ENCODE peak calls at places on chromosomes 16 and 17, in four cellular contexts. One of them, this sample, is unnamed.

GRCh38 chr16:28106467-28106866 is 43.0 kb upstream of the GSG1L start:
- DNase-seq in thoracic aorta: no peak
- DNase-seq in non-pigmented ciliary epithelial cell: no peak
- DNase-seq in SW480: no peak
- DNase-seq in this sample: no peak

GRCh38 chr16:46859719-46860152 is 24.4 kb upstream of the GPT2 start:
- DNase-seq in thoracic aorta: no peak
- DNase-seq in non-pigmented ciliary epithelial cell: peak
- DNase-seq in SW480: peak
- DNase-seq in this sample: no peak

GRCh38 chr17:80328620-80329380 is 68.1 kb downstream of the RNF213 start:
- DNase-seq in thoracic aorta: no peak
- DNase-seq in non-pigmented ciliary epithelial cell: no peak
- DNase-seq in SW480: no peak
- DNase-seq in this sample: no peak

GRCh38 chr17:20172378-20172775 is 163.2 kb downstream of the SPECC1 start:
- DNase-seq in thoracic aorta: no peak
- DNase-seq in non-pigmented ciliary epithelial cell: no peak
- DNase-seq in SW480: peak
- DNase-seq in this sample: no peak

GRCh38 chr17:78315355-78316114 is 44.3 kb downstream of the SOCS3 start:
- DNase-seq in thoracic aorta: peak
- DNase-seq in non-pigmented ciliary epithelial cell: no peak
- DNase-seq in SW480: peak
- DNase-seq in this sample: peak

GRCh38 chr17:48278755-48279491 is 151.1 kb downstream of the SKAP1 start:
- DNase-seq in thoracic aorta: no peak
- DNase-seq in non-pigmented ciliary epithelial cell: no peak
- DNase-seq in SW480: no peak
- DNase-seq in this sample: no peak

GRCh38 chr16:76653390-76654026 is 376.3 kb downstream of the CNTNAP4 start:
- DNase-seq in thoracic aorta: no peak
- DNase-seq in non-pigmented ciliary epithelial cell: peak
- DNase-seq in SW480: peak
- DNase-seq in this sample: peak

GRCh38 chr17:82294086-82294773 is 20.7 kb upstream of the CSNK1D start:
- DNase-seq in thoracic aorta: no peak
- DNase-seq in non-pigmented ciliary epithelial cell: no peak
- DNase-seq in SW480: no peak
- DNase-seq in this sample: no peak

GRCh38 chr17:43360376-43360738 is 38.4 kb upstream of the ARL4D start:
- DNase-seq in thoracic aorta: no peak
- DNase-seq in non-pigmented ciliary epithelial cell: peak
- DNase-seq in SW480: peak
- DNase-seq in this sample: no peak

GRCh38 chr17:17041018-17041521 is 1.2 kb upstream of the MPRIP start:
- DNase-seq in thoracic aorta: no peak
- DNase-seq in non-pigmented ciliary epithelial cell: no peak
- DNase-seq in SW480: peak
- DNase-seq in this sample: no peak

GRCh38 chr16:22356930-22357634 is 17.3 kb downstream of the CDR2 start:
- DNase-seq in thoracic aorta: no peak
- DNase-seq in non-pigmented ciliary epithelial cell: no peak
- DNase-seq in SW480: no peak
- DNase-seq in this sample: no peak

GRCh38 chr17:78970834-78971763 is 8.6 kb downstream of the LGALS3BP start:
- DNase-seq in thoracic aorta: peak
- DNase-seq in non-pigmented ciliary epithelial cell: no peak
- DNase-seq in SW480: peak
- DNase-seq in this sample: peak

GRCh38 chr16:68235105-68235881 is 634 bp downstream of the ESRP2 start:
- DNase-seq in thoracic aorta: no peak
- DNase-seq in non-pigmented ciliary epithelial cell: no peak
- DNase-seq in SW480: peak
- DNase-seq in this sample: no peak

GRCh38 chr17:82449136-82449882 is 1.2 kb downstream of the CYBC1 start:
- DNase-seq in thoracic aorta: no peak
- DNase-seq in non-pigmented ciliary epithelial cell: no peak
- DNase-seq in SW480: no peak
- DNase-seq in this sample: no peak